ENCODE peak calls at places on chromosomes 4 and X, in five cellular contexts. Y, X, N, Z and E are unnamed samples. For H3K36me3, the result is how much of the 10 kb centered on the place peaks cover.

GRCh38 chr4:76738081-76738931 is 159.6 kb downstream of the SOWAHB start:
- DNase-seq in N (no peak), Y (no peak), X (peak), Z (no peak), E (no peak)

GRCh38 chr4:170610464-170610863 is 520.7 kb upstream of the AADAT start:
- DNase-seq in X (no peak), Y (no peak), Z (no peak), N (no peak), E (no peak)

GRCh38 chr4:3689576-3690551 is 76.3 kb upstream of the ADRA2C start:
- DNase-seq in Y (no peak), X (no peak), N (no peak), Z (no peak), E (peak)

GRCh38 chr4:76665139-76665538 is 230.1 kb downstream of the SHROOM3 start:
- DNase-seq in Y (no peak), N (no peak), X (peak), Z (no peak), E (peak)

GRCh38 chr4:180330521-180330920 is 1912.7 kb upstream of the TENM3 start:
- DNase-seq in Y (no peak), Z (no peak), X (no peak), N (no peak), E (no peak)

GRCh38 chrX:3820170-3820569 is 106.7 kb upstream of the PRKX start:
- DNase-seq in Y (no peak), X (peak), Z (no peak), N (no peak), E (no peak)

GRCh38 chr4:26197018-26197779 is 123.6 kb upstream of the RBPJ start:
- DNase-seq in N (peak), Z (peak), X (peak), Y (no peak), E (no peak)

GRCh38 chr4:21792736-21793135 is 155.8 kb downstream of the KCNIP4 start:
- DNase-seq in Z (no peak), N (no peak), X (no peak), Y (no peak), E (no peak)

GRCh38 chrX:10360121-10360520 is 203.3 kb downstream of the CLCN4 start:
- DNase-seq in N (no peak), Z (no peak), X (peak), Y (no peak), E (no peak)

GRCh38 chr4:70183168-70183939 is 12.2 kb upstream of the ODAM start:
- DNase-seq in Z (no peak), X (peak), N (no peak), Y (no peak), E (no peak)

GRCh38 chrX:20664774-20665173 is 398.1 kb upstream of the RPS6KA3 start:
- DNase-seq in Z (no peak), X (no peak), N (no peak), Y (no peak), E (no peak)

GRCh38 chr4:169270810-169271691 is at the start of gene SH3RF1:
- DNase-seq in N (no peak), X (peak), Z (no peak), Y (peak), E (peak)

GRCh38 chrX:123959281-123960063 is 2.0 kb upstream of the STAG2 start:
- DNase-seq in N (no peak), X (peak), Z (no peak), Y (peak), E (peak)

GRCh38 chrX:56759736-56760409 is 30.8 kb downstream of the NBDY start:
- DNase-seq in X (no peak), Y (no peak), N (no peak), Z (no peak), E (peak)

GRCh38 chrX:80432863-80433262 is 12.6 kb downstream of the TENT5D start:
- DNase-seq in X (peak), N (no peak), Y (no peak), Z (no peak), E (no peak)

GRCh38 chrX:13223868-13224555 is 95.8 kb downstream of the ATXN3L start:
- DNase-seq in N (no peak), X (peak), Z (no peak), Y (no peak), E (no peak)

GRCh38 chrX:15855562-15856256 is 1.1 kb upstream of the AP1S2 start:
- DNase-seq in Z (no peak), Y (no peak), N (no peak), X (no peak), E (no peak)

GRCh38 chrX:98067611-98068010 is 1183.9 kb downstream of the RPA4 start:
- DNase-seq in Z (no peak), N (no peak), X (no peak), Y (no peak), E (no peak)

GRCh38 chr4:143386812-143387211 is 50.1 kb downstream of the GAB1 start:
- DNase-seq in Z (no peak), X (peak), N (no peak), Y (no peak), E (no peak)

DNA sequence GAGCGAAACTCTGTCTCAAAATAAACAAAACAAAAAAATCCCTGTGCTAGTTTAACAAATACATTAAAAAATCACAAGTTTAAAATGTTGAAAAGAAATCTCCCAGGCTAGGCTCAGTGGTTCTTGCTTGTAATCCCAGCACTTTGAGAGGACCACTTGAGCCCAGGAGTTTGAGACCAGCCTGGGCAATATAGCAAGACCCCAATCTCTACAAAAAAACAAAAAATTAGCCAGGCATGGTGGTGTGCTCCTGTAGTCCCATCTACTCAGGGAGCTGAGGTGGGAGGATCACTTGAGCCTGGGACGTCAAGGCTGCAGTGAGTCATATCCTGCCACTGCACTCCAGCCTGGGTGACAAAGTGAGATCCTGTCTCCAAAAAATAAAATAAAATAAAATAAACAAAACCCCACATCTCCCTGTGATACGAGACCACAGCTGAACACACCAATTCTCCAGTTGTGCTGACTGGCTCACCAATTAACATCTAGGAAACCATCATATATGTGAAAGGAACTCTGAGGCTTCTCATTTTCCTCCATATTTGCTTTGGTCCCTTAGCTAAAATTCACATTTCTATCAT is 7.3 kb downstream of the RPS4X start:
- DNase-seq in X (peak), Y (no peak), N (no peak), Z (no peak), E (no peak)
- H3K36me3 ChIP-seq in X (under half), Y (under half), N (under half), Z (under half), E (half or more)

GRCh38 chr4:158604369-158604768 is 67.3 kb downstream of the C4orf46 start:
- DNase-seq in Y (no peak), X (no peak), N (no peak), Z (no peak), E (no peak)

GRCh38 chr4:158606969-158607368 is 64.7 kb downstream of the C4orf46 start:
- DNase-seq in N (no peak), X (no peak), Z (no peak), Y (no peak), E (no peak)

GRCh38 chr4:158610790-158611189 is 60.9 kb downstream of the C4orf46 start:
- DNase-seq in Z (no peak), N (no peak), X (no peak), Y (no peak), E (no peak)

DNA sequence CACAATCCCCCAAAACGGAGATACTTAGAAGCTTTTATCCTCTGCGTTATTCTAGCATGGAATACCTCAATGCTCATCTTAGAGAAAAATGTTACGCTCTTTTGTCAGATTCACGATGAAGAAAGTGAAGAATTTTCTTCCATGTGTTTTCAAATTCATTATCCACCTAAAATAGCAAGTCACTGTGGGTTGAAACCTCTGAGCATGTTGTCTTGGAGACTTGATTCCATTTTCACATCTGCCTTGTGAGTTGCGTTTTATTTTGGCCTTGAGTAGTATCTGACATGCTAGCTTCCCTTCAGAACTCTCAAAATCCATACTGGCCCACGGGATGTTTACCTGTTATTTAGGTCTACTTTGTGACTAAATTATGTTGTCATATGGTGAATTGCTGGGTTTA is 66.3 kb downstream of the C4orf46 start:
- DNase-seq in Y (no peak), X (no peak), N (no peak), Z (no peak), E (no peak)
- H3K27ac ChIP-seq in Y (no peak), X (no peak), N (no peak), Z (no peak), E (no peak)

GRCh38 chr4:48564151-48564550 is 74.1 kb downstream of the ZAR1 start:
- DNase-seq in N (no peak), Y (no peak), Z (no peak), X (no peak), E (no peak)
- H3K36me3 ChIP-seq in N (under half), Y (under half), Z (under half), X (under half), E (under half)

GRCh38 chr4:150237110-150237852 is 159.0 kb downstream of the DCLK2 start:
- DNase-seq in Y (no peak), Z (no peak), N (no peak), X (peak), E (no peak)
- H3K27ac ChIP-seq in Y (no peak), Z (no peak), N (no peak), X (peak), E (peak)

DNA sequence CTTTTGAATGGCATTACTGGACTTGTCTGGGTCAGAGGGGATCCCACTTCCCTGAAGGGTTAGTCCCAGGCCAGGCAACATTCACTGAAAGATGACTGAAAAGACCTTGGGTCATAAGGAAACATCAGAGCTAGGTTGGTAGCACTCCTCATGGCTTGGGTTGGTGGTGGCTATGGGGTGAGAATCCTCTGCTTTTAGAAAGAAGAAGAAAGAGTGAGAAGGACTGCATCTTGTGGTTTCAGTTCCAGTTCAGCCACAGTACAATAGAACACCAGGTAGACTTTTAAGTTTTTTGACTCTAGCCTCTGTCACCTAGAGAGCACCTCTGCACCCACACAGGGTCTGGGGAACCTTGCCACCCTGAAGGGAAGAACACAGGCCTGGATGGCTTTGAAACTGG is 36.3 kb downstream of the PRR32 start:
- DNase-seq in N (no peak), Y (no peak), X (no peak), Z (no peak), E (no peak)
- H3K36me3 ChIP-seq in N (under half), Y (under half), X (under half), Z (under half), E (under half)

DNA sequence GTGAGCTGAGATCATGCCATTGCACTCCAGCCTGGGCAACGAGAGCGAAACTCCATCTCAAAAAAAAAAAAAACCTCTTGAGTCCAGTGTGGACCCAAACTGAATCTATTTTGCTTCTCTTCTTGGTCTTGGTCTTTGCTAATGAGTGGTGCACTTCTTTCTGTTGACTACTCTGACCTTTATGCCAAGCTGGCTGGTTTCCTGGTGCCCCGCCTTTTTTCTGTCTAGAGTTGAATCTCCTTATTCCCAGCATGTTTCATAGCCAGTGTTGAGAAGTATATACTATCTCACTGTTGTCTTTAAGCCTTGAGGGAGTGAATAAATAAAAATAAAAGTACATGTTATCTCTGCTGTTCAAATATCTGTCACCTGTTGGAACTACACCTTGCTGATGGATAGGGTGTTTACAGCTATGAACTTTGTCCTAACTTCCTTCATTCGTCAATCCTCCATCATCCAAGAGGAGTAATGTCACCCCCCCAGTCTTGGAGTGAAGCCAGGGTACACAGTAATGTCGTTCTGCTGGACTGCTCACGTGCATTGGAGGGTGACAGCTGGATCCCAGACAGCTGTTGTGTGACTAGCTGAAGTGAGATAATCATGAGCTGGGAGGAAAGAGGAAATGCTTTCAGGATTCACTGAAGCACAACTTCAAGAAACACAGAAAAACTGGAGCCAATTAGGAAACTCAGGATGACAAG is 99.3 kb upstream of the PRKG2 start:
- DNase-seq in N (no peak), Z (no peak), X (peak), Y (no peak), E (peak)
- H3K27ac ChIP-seq in N (no peak), Z (no peak), X (peak), Y (no peak), E (no peak)

GRCh38 chr4:2515835-2516550 is 20.5 kb upstream of the FAM193A start:
- DNase-seq in Y (no peak), X (no peak), Z (no peak), N (no peak), E (no peak)
- H3K36me3 ChIP-seq in Y (under half), X (under half), Z (under half), N (under half), E (under half)